ENCODE peak calls at places on chromosomes 16 and 17, in nine cellular contexts. I is GM12865; G is fibroblast of mammary gland; V is ACHN; O is stimulated activated CD4-positive, alpha-beta T cell treated with anti-CD3 and anti-CD28 coated beads, Interleukin-15, amount 100 ng/mL, for 24 hours; L is kidney tubule cell; U is cardiac muscle cell; D is non-pigmented ciliary epithelial cell; M is stimulated activated CD8-positive, alpha-beta memory T cell treated with anti-CD3 and anti-CD28 coated beads, Interleukin-7, amount 100 ng/mL, for 48 hours. S is an unnamed sample.

GRCh38 chr17:39487946-39488345 is 26.7 kb downstream of the CDK12 start:
- DNase-seq in I (no peak), G (peak; percentile 8), V (no peak), O (no peak), L (peak; percentile 51), U (no peak), D (no peak), M (no peak), S (no peak)

GRCh38 chr17:39062846-39063680 is 88.4 kb downstream of the PLXDC1 start:
- DNase-seq in I (no peak), G (peak; percentile 65), V (no peak), O (no peak), L (no peak), U (no peak), D (no peak), M (no peak), S (peak; percentile 31)

GRCh38 chr16:81040837-81041236 is 5.2 kb downstream of the ATMIN start:
- DNase-seq in I (no peak), G (no peak), V (no peak), O (no peak), L (no peak), U (no peak), D (no peak), M (no peak), S (no peak)

GRCh38 chr17:28807925-28808641 is 34.5 kb downstream of the FAM222B start:
- DNase-seq in I (no peak), G (peak; percentile 96), V (peak; percentile 48), O (no peak), L (peak; percentile 80), U (peak; percentile 87), D (peak; percentile 70), M (no peak), S (peak; percentile 83)

GRCh38 chr17:80546267-80546666 is 1.6 kb downstream of the RPTOR start:
- DNase-seq in I (no peak), G (no peak), V (no peak), O (no peak), L (no peak), U (no peak), D (no peak), M (no peak), S (peak; percentile 16)

GRCh38 chr16:15882563-15882962 is 5.8 kb downstream of the CEP20 start:
- DNase-seq in I (no peak), G (no peak), V (no peak), O (no peak), L (no peak), U (no peak), D (no peak), M (no peak), S (no peak)

GRCh38 chr17:57456622-57457021 is 200.3 kb downstream of the MSI2 start:
- DNase-seq in I (no peak), G (no peak), V (no peak), O (no peak), L (no peak), U (no peak), D (no peak), M (no peak), S (no peak)

GRCh38 chr16:67001159-67001486 is 12.7 kb downstream of the CES4A start:
- DNase-seq in I (no peak), G (no peak), V (no peak), O (no peak), L (no peak), U (no peak), D (no peak), M (no peak), S (no peak)

GRCh38 chr16:87653234-87653633 is 50.9 kb downstream of the JPH3 start:
- DNase-seq in I (no peak), G (no peak), V (peak; percentile 14), O (no peak), L (peak; percentile 22), U (no peak), D (no peak), M (no peak), S (no peak)

GRCh38 chr16:72406390-72406789 is 234.4 kb upstream of the PMFBP1 start:
- DNase-seq in I (no peak), G (no peak), V (no peak), O (no peak), L (no peak), U (no peak), D (no peak), M (no peak), S (no peak)

GRCh38 chr17:6509295-6509771 is 47.0 kb downstream of the PITPNM3 start:
- DNase-seq in I (no peak), G (peak; percentile 21), V (no peak), O (no peak), L (no peak), U (peak; percentile 30), D (no peak), M (no peak), S (no peak)

GRCh38 chr17:75552847-75553552 is 27.5 kb downstream of the LLGL2 start:
- DNase-seq in I (no peak), G (no peak), V (peak; percentile 8), O (no peak), L (no peak), U (peak; percentile 50), D (no peak), M (no peak), S (no peak)

GRCh38 chr16:2004795-2005517 is 4.7 kb downstream of the ZNF598 start:
- DNase-seq in I (no peak), G (peak; percentile 36), V (no peak), O (no peak), L (no peak), U (no peak), D (no peak), M (no peak), S (no peak)

GRCh38 chr16:81626181-81626674 is 152.9 kb upstream of the PLCG2 start:
- DNase-seq in I (peak; percentile 31), G (peak; percentile 54), V (peak; percentile 24), O (peak; percentile 51), L (peak; percentile 85), U (no peak), D (no peak), M (peak; percentile 45), S (peak; percentile 60)

GRCh38 chr16:89842471-89843408 is 14.5 kb downstream of the SPIRE2 start:
- DNase-seq in I (no peak), G (peak; percentile 31), V (peak; percentile 80), O (no peak), L (peak; percentile 49), U (peak; percentile 27), D (peak; percentile 58), M (no peak), S (no peak)

GRCh38 chr16:28100810-28101532 is 37.5 kb upstream of the GSG1L start:
- DNase-seq in I (no peak), G (no peak), V (no peak), O (no peak), L (no peak), U (no peak), D (no peak), M (no peak), S (no peak)

GRCh38 chr16:4675864-4676786 is 17.2 kb upstream of the NUDT16L1 start:
- DNase-seq in I (no peak), G (no peak), V (no peak), O (peak; percentile 77), L (no peak), U (no peak), D (no peak), M (peak; percentile 81), S (no peak)

GRCh38 chr16:67663151-67663876 is 2.6 kb downstream of the PARD6A start:
- DNase-seq in I (no peak), G (no peak), V (peak; percentile 49), O (peak; percentile 65), L (peak; percentile 33), U (peak; percentile 25), D (no peak), M (no peak), S (no peak)

GRCh38 chr17:79664925-79665738 is 54.3 kb upstream of the RBFOX3 start:
- DNase-seq in I (no peak), G (peak; percentile 28), V (no peak), O (no peak), L (no peak), U (peak; percentile 78), D (no peak), M (no peak), S (peak; percentile 25)

GRCh38 chr17:39666601-39667261 is 1.5 kb upstream of the PNMT start:
- DNase-seq in I (no peak), G (no peak), V (no peak), O (no peak), L (no peak), U (no peak), D (no peak), M (no peak), S (no peak)

GRCh38 chr17:35684046-35684802 is 47.2 kb upstream of the RASL10B start:
- DNase-seq in I (no peak), G (peak; percentile 64), V (peak; percentile 7), O (no peak), L (peak; percentile 59), U (peak; percentile 14), D (peak; percentile 37), M (no peak), S (peak; percentile 18)

GRCh38 chr16:3004781-3005284 is 7.9 kb upstream of the CLDN9 start:
- DNase-seq in I (no peak), G (no peak), V (peak; percentile 50), O (no peak), L (peak; percentile 65), U (no peak), D (no peak), M (no peak), S (no peak)

GRCh38 chr17:72122002-72122310 is 1.1 kb downstream of the SOX9 start:
- DNase-seq in I (peak; percentile 37), G (no peak), V (peak; percentile 18), O (no peak), L (no peak), U (peak; percentile 63), D (no peak), M (no peak), S (no peak)

GRCh38 chr16:27506771-27507170 is 42.9 kb downstream of the GTF3C1 start:
- DNase-seq in I (no peak), G (no peak), V (no peak), O (no peak), L (no peak), U (no peak), D (no peak), M (no peak), S (no peak)

GRCh38 chr16:28292731-28293588 is 635 bp downstream of the SBK1 start:
- DNase-seq in I (no peak), G (no peak), V (no peak), O (peak; percentile 36), L (peak; percentile 16), U (no peak), D (no peak), M (no peak), S (no peak)

GRCh38 chr17:58187675-58188074 is 4.9 kb upstream of the EPX start:
- DNase-seq in I (no peak), G (no peak), V (no peak), O (no peak), L (no peak), U (no peak), D (no peak), M (no peak), S (no peak)

GRCh38 chr17:39648876-39649430 is 12.0 kb downstream of the STARD3 start:
- DNase-seq in I (no peak), G (peak; percentile 36), V (no peak), O (no peak), L (no peak), U (peak; percentile 69), D (no peak), M (no peak), S (peak; percentile 54)

GRCh38 chr17:35082073-35082657 is 18.7 kb upstream of the RFFL start:
- DNase-seq in I (peak; percentile 65), G (peak; percentile 89), V (peak; percentile 31), O (no peak), L (peak; percentile 84), U (peak; percentile 74), D (no peak), M (no peak), S (peak; percentile 78)

GRCh38 chr16:47970291-47970931 is 185.4 kb downstream of the ABCC12 start:
- DNase-seq in I (peak; percentile 10), G (peak; percentile 40), V (peak; percentile 72), O (no peak), L (peak; percentile 39), U (peak; percentile 58), D (no peak), M (no peak), S (no peak)

GRCh38 chr16:8694795-8695194 is 20.4 kb downstream of the ABAT start:
- DNase-seq in I (no peak), G (no peak), V (no peak), O (no peak), L (no peak), U (no peak), D (no peak), M (no peak), S (no peak)

GRCh38 chr16:86044241-86044671 is 145.3 kb downstream of the IRF8 start:
- DNase-seq in I (peak; percentile 62), G (peak; percentile 38), V (peak; percentile 44), O (peak; percentile 74), L (peak; percentile 23), U (peak; percentile 64), D (no peak), M (peak; percentile 31), S (peak; percentile 5)

S was measured in foreskin fibroblast.